ENCODE peak calls at places on chromosomes 4 and X, in four cellular contexts. One of them, this sample, is unnamed.

GRCh38 chrX:129781134-129782014 is 1.6 kb downstream of the SASH3 start:
- DNase-seq in GM12878: peak
- DNase-seq in breast epithelium: no peak
- DNase-seq in GM23338: no peak
- DNase-seq in this sample: no peak

GRCh38 chrX:119187298-119187697 is 48.8 kb upstream of the PGRMC1 start:
- DNase-seq in breast epithelium: no peak
- DNase-seq in GM12878: no peak
- DNase-seq in GM23338: no peak
- DNase-seq in this sample: no peak

GRCh38 chr4:81491943-81492342 is 20.2 kb upstream of the RASGEF1B start:
- DNase-seq in GM23338: no peak
- DNase-seq in breast epithelium: no peak
- DNase-seq in GM12878: no peak
- DNase-seq in this sample: no peak

GRCh38 chrX:114532093-114532805 is 51.6 kb upstream of the HTR2C start:
- DNase-seq in breast epithelium: no peak
- DNase-seq in GM23338: no peak
- DNase-seq in GM12878: no peak
- DNase-seq in this sample: no peak

GRCh38 chrX:53430231-53430630 is 3.9 kb downstream of the HSD17B10 start:
- DNase-seq in breast epithelium: no peak
- DNase-seq in GM12878: no peak
- DNase-seq in GM23338: no peak
- DNase-seq in this sample: no peak

GRCh38 chr4:139123910-139124309 is 53.1 kb downstream of the ELF2 start:
- DNase-seq in breast epithelium: no peak
- DNase-seq in GM12878: no peak
- DNase-seq in GM23338: no peak
- DNase-seq in this sample: no peak

GRCh38 chr4:143616771-143617170 is 83.7 kb downstream of the FREM3 start:
- DNase-seq in GM23338: no peak
- DNase-seq in GM12878: peak
- DNase-seq in breast epithelium: no peak
- DNase-seq in this sample: no peak

GRCh38 chr4:77818667-77819408 is at the start of gene CNOT6L:
- DNase-seq in breast epithelium: peak
- DNase-seq in GM12878: no peak
- DNase-seq in GM23338: peak
- DNase-seq in this sample: peak

GRCh38 chrX:137031517-137032377 is 2.0 kb downstream of the GPR101 start:
- DNase-seq in GM23338: peak
- DNase-seq in GM12878: peak
- DNase-seq in breast epithelium: no peak
- DNase-seq in this sample: no peak

GRCh38 chr4:9877123-9877522 is 95.7 kb downstream of the DRD5 start:
- DNase-seq in GM23338: peak
- DNase-seq in breast epithelium: no peak
- DNase-seq in GM12878: no peak
- DNase-seq in this sample: no peak

GRCh38 chrX:52034211-52034610 is 34.8 kb downstream of the MAGED4B start:
- DNase-seq in GM12878: no peak
- DNase-seq in breast epithelium: no peak
- DNase-seq in GM23338: no peak
- DNase-seq in this sample: no peak

GRCh38 chrX:122218666-122219065 is 965.4 kb upstream of the GRIA3 start:
- DNase-seq in GM12878: no peak
- DNase-seq in GM23338: no peak
- DNase-seq in breast epithelium: no peak
- DNase-seq in this sample: no peak

GRCh38 chr4:172674811-172675210 is 493.8 kb upstream of the GALNT7 start:
- DNase-seq in GM23338: no peak
- DNase-seq in GM12878: no peak
- DNase-seq in breast epithelium: no peak
- DNase-seq in this sample: no peak

GRCh38 chr4:61468091-61468720 is 268.1 kb downstream of the ADGRL3 start:
- DNase-seq in GM23338: peak
- DNase-seq in GM12878: no peak
- DNase-seq in breast epithelium: no peak
- DNase-seq in this sample: no peak

GRCh38 chr4:122968227-122968812 is 45.9 kb upstream of the NUDT6 start:
- DNase-seq in GM23338: no peak
- DNase-seq in GM12878: no peak
- DNase-seq in breast epithelium: no peak
- DNase-seq in this sample: no peak

GRCh38 chr4:143127621-143128020 is 57.1 kb upstream of the USP38 start:
- DNase-seq in GM23338: no peak
- DNase-seq in GM12878: no peak
- DNase-seq in breast epithelium: no peak
- DNase-seq in this sample: no peak

GRCh38 chr4:40870076-40870624 is 120.4 kb downstream of the NSUN7 start:
- DNase-seq in breast epithelium: no peak
- DNase-seq in GM12878: no peak
- DNase-seq in GM23338: no peak
- DNase-seq in this sample: no peak

GRCh38 chr4:143411527-143412480 is 75.1 kb downstream of the GAB1 start:
- DNase-seq in GM12878: no peak
- DNase-seq in GM23338: no peak
- DNase-seq in breast epithelium: no peak
- DNase-seq in this sample: no peak

GRCh38 chr4:8586671-8587468 is 5.7 kb upstream of the CPZ start:
- DNase-seq in GM12878: no peak
- DNase-seq in GM23338: no peak
- DNase-seq in breast epithelium: no peak
- DNase-seq in this sample: peak

GRCh38 chrX:56978172-56978571 is 17.2 kb downstream of the SPIN3 start:
- DNase-seq in breast epithelium: no peak
- DNase-seq in GM23338: peak
- DNase-seq in GM12878: peak
- DNase-seq in this sample: no peak

GRCh38 chrX:154374361-154375155 is at the start of gene FLNA:
- DNase-seq in GM12878: no peak
- DNase-seq in breast epithelium: no peak
- DNase-seq in GM23338: peak
- DNase-seq in this sample: peak

GRCh38 chrX:137313627-137314026 is 252.3 kb upstream of the ZIC3 start:
- DNase-seq in GM23338: no peak
- DNase-seq in GM12878: no peak
- DNase-seq in breast epithelium: no peak
- DNase-seq in this sample: no peak

GRCh38 chr4:184382189-184382846 is 92.0 kb downstream of the IRF2 start:
- DNase-seq in breast epithelium: no peak
- DNase-seq in GM23338: no peak
- DNase-seq in GM12878: peak
- DNase-seq in this sample: no peak

GRCh38 chr4:177016541-177017141 is 223.9 kb upstream of the VEGFC start:
- DNase-seq in GM23338: no peak
- DNase-seq in GM12878: no peak
- DNase-seq in breast epithelium: no peak
- DNase-seq in this sample: no peak

GRCh38 chr4:122533841-122534240 is 77.3 kb upstream of the IL2 start:
- DNase-seq in GM23338: no peak
- DNase-seq in breast epithelium: no peak
- DNase-seq in GM12878: no peak
- DNase-seq in this sample: no peak

GRCh38 chrX:117972681-117973080 is 143.9 kb downstream of the KLHL13 start:
- DNase-seq in GM12878: no peak
- DNase-seq in GM23338: peak
- DNase-seq in breast epithelium: no peak
- DNase-seq in this sample: no peak

GRCh38 chrX:11214346-11215190 is 78.6 kb upstream of the AMELX start:
- DNase-seq in GM12878: no peak
- DNase-seq in breast epithelium: no peak
- DNase-seq in GM23338: no peak
- DNase-seq in this sample: no peak

GRCh38 chr4:37890501-37891220 is at the start of gene TBC1D1:
- DNase-seq in GM23338: peak
- DNase-seq in breast epithelium: no peak
- DNase-seq in GM12878: no peak
- DNase-seq in this sample: peak
- TF ChIP-seq POLR2AphosphoS5 in GM23338: no peak
- TF ChIP-seq POLR2AphosphoS5 in breast epithelium: no peak
- TF ChIP-seq POLR2AphosphoS5 in GM12878: peak
- TF ChIP-seq POLR2AphosphoS5 in this sample: peak

DNA sequence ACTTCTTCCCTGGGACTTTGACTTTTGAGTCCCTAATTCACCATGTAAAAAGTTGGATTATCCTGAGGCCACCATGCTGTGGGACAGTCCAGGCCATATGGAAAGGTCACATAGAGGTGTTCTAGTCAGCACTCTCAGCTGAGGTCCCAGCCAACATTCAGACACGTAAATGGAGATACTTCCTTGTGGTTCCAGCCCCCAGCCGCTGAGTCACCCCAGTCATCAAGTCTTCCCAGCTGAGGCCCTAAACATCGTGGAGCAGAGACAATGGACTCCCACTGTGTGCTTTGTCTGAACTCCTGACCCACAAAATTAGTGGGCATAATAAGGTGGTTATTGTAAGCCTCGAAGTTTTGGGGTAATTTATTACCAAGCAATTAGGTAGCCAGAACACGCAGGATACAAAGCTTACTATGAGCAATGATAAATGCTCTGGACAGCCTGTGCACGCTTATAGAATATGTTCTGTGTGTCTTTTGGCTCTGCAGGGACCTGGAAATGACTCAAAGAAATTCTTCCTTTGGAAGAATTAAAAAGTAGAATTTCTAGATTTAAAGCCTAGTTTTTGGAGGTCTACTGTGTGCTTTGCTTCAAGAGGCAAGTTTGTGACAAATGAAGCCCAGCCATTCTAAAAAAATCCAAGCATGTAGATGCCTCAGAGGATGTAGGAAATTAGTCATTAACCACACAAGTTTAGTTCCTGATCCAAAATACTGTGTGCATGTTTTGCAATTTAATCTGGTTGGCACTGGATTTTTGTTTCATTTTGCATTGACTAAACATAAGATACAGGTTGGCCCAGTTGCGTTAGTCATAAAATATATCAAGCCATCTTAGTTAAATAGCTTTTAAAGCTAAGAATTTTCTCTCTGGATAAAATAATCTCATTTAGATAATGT is 33.3 kb upstream of the SLC9A7 start:
- DNase-seq in GM12878: peak
- DNase-seq in GM23338: peak
- DNase-seq in breast epithelium: no peak
- DNase-seq in this sample: no peak
- TF ChIP-seq POLR2AphosphoS5 in GM12878: no peak
- TF ChIP-seq POLR2AphosphoS5 in GM23338: no peak
- TF ChIP-seq POLR2AphosphoS5 in breast epithelium: no peak
- TF ChIP-seq POLR2AphosphoS5 in this sample: no peak

GRCh38 chr4:98516042-98516440 is 142.4 kb downstream of the TSPAN5 start:
- DNase-seq in breast epithelium: no peak
- DNase-seq in GM12878: no peak
- DNase-seq in GM23338: no peak
- DNase-seq in this sample: no peak
- TF ChIP-seq POLR2AphosphoS5 in breast epithelium: no peak
- TF ChIP-seq POLR2AphosphoS5 in GM12878: no peak
- TF ChIP-seq POLR2AphosphoS5 in GM23338: no peak
- TF ChIP-seq POLR2AphosphoS5 in this sample: no peak

DNA sequence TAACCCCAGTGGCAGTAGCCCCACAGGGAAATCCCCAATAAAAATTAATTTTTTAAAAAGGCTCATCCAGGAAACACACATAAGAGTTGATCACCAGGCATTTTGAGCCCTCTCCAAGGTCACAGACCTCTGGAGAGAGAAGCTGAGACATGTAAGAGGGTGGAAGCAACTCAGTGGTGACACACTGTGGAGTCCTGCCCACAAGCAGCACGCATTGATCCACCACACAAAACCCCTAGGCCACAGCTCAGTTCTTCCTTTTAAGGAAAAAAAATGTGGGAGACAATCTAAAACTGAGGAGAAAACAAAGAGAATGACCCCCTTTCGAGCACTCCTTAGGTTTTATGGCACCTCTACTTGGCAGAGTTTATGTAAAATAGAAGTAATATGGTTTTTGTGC is 71.7 kb upstream of the S100G start:
- DNase-seq in GM12878: no peak
- DNase-seq in breast epithelium: no peak
- DNase-seq in GM23338: peak
- DNase-seq in this sample: no peak
- TF ChIP-seq POLR2AphosphoS5 in GM12878: no peak
- TF ChIP-seq POLR2AphosphoS5 in breast epithelium: no peak
- TF ChIP-seq POLR2AphosphoS5 in GM23338: no peak
- TF ChIP-seq POLR2AphosphoS5 in this sample: no peak

GRCh38 chr4:1211951-1212545 is 36.9 kb downstream of the CTBP1 start:
- DNase-seq in GM12878: no peak
- DNase-seq in GM23338: no peak
- DNase-seq in breast epithelium: no peak
- DNase-seq in this sample: peak
- TF ChIP-seq POLR2AphosphoS5 in GM12878: no peak
- TF ChIP-seq POLR2AphosphoS5 in GM23338: no peak
- TF ChIP-seq POLR2AphosphoS5 in breast epithelium: no peak
- TF ChIP-seq POLR2AphosphoS5 in this sample: no peak

DNA sequence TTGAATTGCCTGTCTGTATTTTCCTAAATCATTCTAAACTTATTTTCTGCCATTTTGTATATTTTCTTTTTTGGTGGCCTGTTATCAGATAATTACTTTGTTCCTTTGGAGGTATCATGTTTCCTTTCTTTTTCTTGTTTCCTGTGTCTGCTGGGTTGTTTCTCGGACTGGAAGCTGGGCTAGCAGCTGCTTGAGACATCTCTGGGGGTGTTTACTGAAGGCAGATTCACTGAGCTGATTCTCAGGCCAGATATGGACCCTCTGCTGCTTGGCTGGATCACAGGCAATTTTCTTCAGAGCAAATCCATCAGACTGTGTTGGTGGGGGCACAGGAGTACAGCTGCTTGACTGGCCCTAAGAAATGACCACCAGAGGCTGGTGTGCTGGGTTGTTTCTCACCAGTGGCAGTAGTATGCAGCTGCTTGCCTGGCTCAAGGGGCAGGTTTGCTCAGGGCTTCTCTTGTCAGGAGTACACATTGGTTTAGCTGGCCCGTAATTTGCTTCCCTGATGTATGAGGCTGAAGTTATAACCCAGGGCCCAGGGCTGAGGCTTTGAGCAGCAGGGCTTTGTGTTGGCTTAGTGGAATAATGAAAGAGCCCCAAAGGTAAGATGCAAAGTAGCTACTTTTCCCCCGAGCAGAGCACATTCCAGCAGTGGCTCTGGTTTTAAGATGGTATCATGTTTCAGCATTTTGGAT is 680.6 kb downstream of the TECRL start:
- DNase-seq in breast epithelium: no peak
- DNase-seq in GM23338: peak
- DNase-seq in GM12878: no peak
- DNase-seq in this sample: no peak
- TF ChIP-seq POLR2AphosphoS5 in breast epithelium: no peak
- TF ChIP-seq POLR2AphosphoS5 in GM23338: no peak
- TF ChIP-seq POLR2AphosphoS5 in GM12878: no peak
- TF ChIP-seq POLR2AphosphoS5 in this sample: no peak